ENCODE peak calls at places on chromosomes 7 and 10, in nine cellular contexts. Z is activated B cell treated with CpG ODN at 0.5 μM for 24 hours; C is heart right ventricle; J is GM03348; K is psoas muscle; D is SHP77 treated with DMSO at 0.1 percent for 48 hours; P is T-helper 2 cell; B is NCI-H2029; R is activated T-cell treated with anti-CD3 and anti-CD28 coated beads, Interleukin-2, amount 50 U/mL, for 1 hour. U is an unnamed sample.

GRCh38 chr7:15720849-15721471 is 34.5 kb upstream of the MEOX2 start:
- DNase-seq in D (no peak), C (peak), J (peak), K (no peak), Z (no peak), R (no peak), P (no peak), B (peak), U (no peak)

GRCh38 chr7:7816084-7816483 is 97.7 kb upstream of the RPA3 start:
- DNase-seq in Z (no peak), K (no peak), B (no peak), J (no peak), C (no peak), P (no peak), R (no peak), D (no peak), U (no peak)

GRCh38 chr10:48390933-48391845 is 84.7 kb downstream of the MAPK8 start:
- DNase-seq in C (no peak), B (no peak), P (no peak), K (no peak), Z (no peak), R (no peak), D (no peak), J (peak), U (no peak)

GRCh38 chr7:111137296-111138195 is 46.6 kb downstream of the LRRN3 start:
- DNase-seq in B (no peak), R (no peak), D (no peak), P (no peak), Z (peak), C (no peak), K (no peak), J (no peak), U (peak)

GRCh38 chr10:94193466-94193924 is 169.2 kb downstream of the NOC3L start:
- DNase-seq in C (no peak), J (peak), R (no peak), P (no peak), B (no peak), D (no peak), Z (no peak), K (no peak), U (no peak)

GRCh38 chr10:59376817-59377340 is 14.5 kb upstream of the FAM13C start:
- DNase-seq in K (no peak), B (no peak), C (no peak), Z (no peak), R (no peak), P (no peak), J (no peak), D (no peak), U (no peak)

GRCh38 chr10:59098387-59098786 is 78.1 kb upstream of the PHYHIPL start:
- DNase-seq in B (no peak), K (peak), C (no peak), R (no peak), D (no peak), J (peak), P (no peak), Z (no peak), U (no peak)

GRCh38 chr7:55409474-55410225 is 44.5 kb downstream of the LANCL2 start:
- DNase-seq in C (no peak), J (no peak), Z (no peak), D (peak), R (no peak), B (peak), P (no peak), K (no peak), U (no peak)

GRCh38 chr10:98320476-98321202 is 52.6 kb upstream of the LOXL4 start:
- DNase-seq in K (no peak), P (no peak), B (no peak), C (no peak), R (no peak), Z (no peak), D (no peak), J (no peak), U (no peak)

GRCh38 chr7:116588641-116589594 is 64.1 kb downstream of the CAV1 start:
- DNase-seq in C (no peak), R (no peak), B (peak), D (no peak), Z (no peak), J (peak), P (no peak), K (no peak), U (peak)

GRCh38 chr7:123714296-123715080 is 34.3 kb downstream of the WASL start:
- DNase-seq in Z (no peak), P (no peak), K (no peak), D (no peak), C (no peak), B (no peak), R (no peak), J (no peak), U (no peak)

GRCh38 chr7:130959743-130960207 is 225.8 kb upstream of the KLF14 start:
- DNase-seq in Z (no peak), B (no peak), K (no peak), J (peak), R (no peak), P (no peak), C (no peak), D (no peak), U (no peak)

GRCh38 chr10:26703974-26704373 is 6.5 kb downstream of the PDSS1 start:
- DNase-seq in D (no peak), Z (no peak), P (no peak), R (no peak), K (no peak), B (no peak), J (no peak), C (no peak), U (no peak)

GRCh38 chr7:93894426-93894825 is 3.9 kb upstream of the TFPI2 start:
- DNase-seq in D (no peak), J (peak), B (no peak), Z (no peak), P (no peak), K (no peak), C (no peak), R (no peak), U (no peak)

GRCh38 chr7:15845868-15846267 is 159.4 kb upstream of the MEOX2 start:
- DNase-seq in B (no peak), P (no peak), D (no peak), R (no peak), J (no peak), K (no peak), C (no peak), Z (no peak), U (no peak)

GRCh38 chr10:71124921-71125748 is 87.2 kb upstream of the UNC5B start:
- DNase-seq in B (no peak), Z (no peak), P (no peak), C (peak), J (no peak), K (no peak), D (peak), R (no peak), U (no peak)

GRCh38 chr10:76453997-76454396 is 1022.6 kb downstream of the LRMDA start:
- DNase-seq in B (no peak), K (no peak), J (no peak), D (no peak), P (no peak), R (no peak), Z (no peak), C (no peak), U (no peak)

GRCh38 chr10:132701099-132701845 is 84.7 kb downstream of the NKX6-2 start:
- DNase-seq in D (no peak), K (no peak), B (no peak), Z (no peak), C (no peak), P (no peak), R (no peak), J (no peak), U (no peak)

GRCh38 chr7:98021588-98022351 is 31.8 kb upstream of the OCM2 start:
- DNase-seq in J (peak), K (peak), P (peak), Z (peak), D (peak), R (peak), C (peak), B (peak), U (peak)

GRCh38 chr10:49526624-49527023 is 12.3 kb downstream of the ERCC6 start:
- DNase-seq in Z (no peak), R (no peak), D (no peak), K (no peak), B (no peak), P (no peak), J (peak), C (no peak), U (no peak)

GRCh38 chr10:133388973-133389818 is 4.8 kb upstream of the MTG1 start:
- DNase-seq in R (peak), P (no peak), D (no peak), B (no peak), Z (no peak), C (no peak), J (no peak), K (no peak), U (peak)

GRCh38 chr7:11130012-11130411 is 156.3 kb downstream of the PHF14 start:
- DNase-seq in K (no peak), P (no peak), J (no peak), B (no peak), Z (no peak), D (no peak), C (no peak), R (no peak), U (no peak)

GRCh38 chr7:26723140-26723539 is 141.2 kb downstream of the SKAP2 start:
- DNase-seq in D (no peak), B (no peak), R (no peak), P (no peak), K (no peak), C (no peak), Z (no peak), J (no peak), U (no peak)

GRCh38 chr7:50221028-50221427 is 83.5 kb upstream of the IKZF1 start:
- DNase-seq in K (no peak), J (no peak), C (no peak), Z (no peak), R (no peak), P (no peak), D (no peak), B (no peak), U (no peak)

GRCh38 chr10:98610855-98611254 is 164.1 kb upstream of the HPS1 start:
- DNase-seq in Z (no peak), C (peak), B (no peak), J (no peak), R (no peak), K (no peak), P (no peak), D (no peak), U (no peak)

GRCh38 chr10:71359364-71360046 is 37.2 kb upstream of the CDH23 start:
- DNase-seq in C (peak), K (peak), J (no peak), R (no peak), Z (no peak), P (no peak), D (no peak), B (no peak), U (peak)

GRCh38 chr10:75565286-75566251 is 134.1 kb downstream of the LRMDA start:
- DNase-seq in Z (no peak), P (no peak), D (no peak), K (no peak), B (no peak), C (no peak), J (no peak), R (no peak), U (no peak)

GRCh38 chr7:18792866-18793595 is 297.5 kb downstream of the HDAC9 start:
- DNase-seq in Z (no peak), J (no peak), K (no peak), R (no peak), P (no peak), B (no peak), C (no peak), D (peak), U (no peak)

GRCh38 chr10:59079386-59080226 is 96.8 kb upstream of the PHYHIPL start:
- DNase-seq in B (peak), P (no peak), D (no peak), J (peak), C (no peak), Z (no peak), R (no peak), K (no peak), U (no peak)

GRCh38 chr10:112235920-112236319 is 47.3 kb upstream of the TECTB start:
- DNase-seq in D (no peak), J (peak), R (no peak), K (no peak), B (no peak), Z (no peak), P (no peak), C (no peak), U (no peak)

GRCh38 chr7:44603208-44603607 is 3.2 kb upstream of the OGDH start:
- DNase-seq in B (peak), J (no peak), C (no peak), D (no peak), Z (no peak), P (no peak), R (no peak), K (no peak), U (no peak)

GRCh38 chr7:103996639-103997038 is 7.2 kb upstream of the RELN start:
- DNase-seq in B (no peak), D (no peak), P (no peak), R (no peak), C (no peak), K (no peak), J (no peak), Z (no peak), U (no peak)

U was measured in memory B cell.